ENCODE peak calls at places on chromosomes 7 and 10, in nine cellular contexts. K, Q, X, Z, T, M, R, E and Y are unnamed samples.
A peak's percentile ranks its signal among the peaks of the same experiment; 100 is the strongest.

GRCh38 chr10:20181408-20181807 is 365.2 kb downstream of the PLXDC2 start:
- DNase-seq in X (no peak), E (no peak), K (no peak), R (no peak), M (peak; percentile 14), T (no peak), Z (no peak), Q (no peak), Y (no peak)

GRCh38 chr7:111801277-111801676 is 239.0 kb upstream of the IMMP2L start:
- DNase-seq in M (no peak), Q (no peak), Z (no peak), E (no peak), K (no peak), X (no peak), R (no peak), T (no peak), Y (no peak)

GRCh38 chr10:22335204-22335956 is 9.9 kb upstream of the SPAG6 start:
- DNase-seq in K (peak; percentile 51), Q (peak; percentile 53), E (peak; percentile 66), T (no peak), Z (peak; percentile 69), R (no peak), X (peak; percentile 38), M (peak; percentile 78), Y (no peak)

GRCh38 chr10:110138197-110138812 is 69.1 kb upstream of the MXI1 start:
- DNase-seq in T (no peak), M (peak; percentile 92), Q (no peak), K (no peak), X (no peak), R (no peak), Z (peak; percentile 34), E (no peak), Y (peak; percentile 60)

GRCh38 chr7:2572101-2572842 is 13.5 kb downstream of the IQCE start:
- DNase-seq in E (no peak), Z (no peak), M (no peak), K (no peak), R (no peak), Q (no peak), T (no peak), X (no peak), Y (no peak)

GRCh38 chr7:29447828-29448227 is 115.8 kb upstream of the PRR15 start:
- DNase-seq in T (no peak), X (no peak), K (no peak), Z (no peak), Q (no peak), R (no peak), M (no peak), E (no peak), Y (no peak)

GRCh38 chr10:88253-88652 is 39.2 kb upstream of the TUBB8 start:
- DNase-seq in M (no peak), T (no peak), Z (no peak), K (no peak), E (no peak), Q (no peak), R (no peak), X (no peak), Y (no peak)

GRCh38 chr7:92953657-92954056 is 117.3 kb upstream of the CDK6 start:
- DNase-seq in M (peak; percentile 11), T (no peak), R (no peak), X (peak; percentile 8), K (no peak), Z (no peak), E (no peak), Q (no peak), Y (no peak)

GRCh38 chr10:114239117-114239993 is at the start of gene VWA2:
- DNase-seq in K (no peak), T (no peak), Q (peak; percentile 61), Z (no peak), E (no peak), R (no peak), M (peak; percentile 77), X (no peak), Y (no peak)

GRCh38 chr7:24851791-24852190 is 94.5 kb upstream of the GSDME start:
- DNase-seq in M (no peak), Z (no peak), E (no peak), X (no peak), T (no peak), Q (no peak), K (no peak), R (no peak), Y (peak; percentile 30)

GRCh38 chr7:74355091-74355490 is 65.9 kb downstream of the CLIP2 start:
- DNase-seq in Q (peak; percentile 43), X (no peak), K (no peak), R (peak; percentile 30), M (no peak), E (no peak), T (no peak), Z (no peak), Y (peak; percentile 89)

GRCh38 chr10:84308021-84308420 is 20.4 kb upstream of the CCSER2 start:
- DNase-seq in X (no peak), M (no peak), E (no peak), Z (no peak), T (no peak), K (no peak), Q (no peak), R (no peak), Y (no peak)

GRCh38 chr10:63520463-63521388 is 475 bp upstream of the REEP3 start:
- DNase-seq in Q (peak; percentile 64), M (peak; percentile 85), R (no peak), K (peak; percentile 30), T (no peak), X (no peak), Z (peak; percentile 63), E (peak; percentile 37), Y (peak; percentile 62)

GRCh38 chr7:138116156-138116555 is 39.9 kb downstream of the AKR1D1 start:
- DNase-seq in R (no peak), K (no peak), E (no peak), X (no peak), Z (no peak), M (no peak), Q (no peak), T (no peak), Y (peak; percentile 59)

GRCh38 chr7:88985309-88985708 is 189.8 kb upstream of the TEX47 start:
- DNase-seq in Q (no peak), E (no peak), X (no peak), M (peak; percentile 19), T (no peak), Z (no peak), R (no peak), K (no peak), Y (no peak)

GRCh38 chr10:86730227-86730626 is 26.2 kb upstream of the BMPR1A start:
- DNase-seq in K (no peak), M (no peak), X (no peak), Z (no peak), Q (peak; percentile 77), E (no peak), R (no peak), T (no peak), Y (no peak)

GRCh38 chr10:69721690-69722310 is 79.9 kb upstream of the COL13A1 start:
- DNase-seq in M (peak; percentile 55), E (no peak), Z (no peak), T (no peak), X (no peak), R (no peak), Q (no peak), K (no peak), Y (no peak)

GRCh38 chr7:105989686-105990085 is 26.6 kb downstream of the CDHR3 start:
- DNase-seq in Q (no peak), Z (no peak), E (no peak), X (no peak), M (no peak), R (no peak), K (no peak), T (no peak), Y (no peak)

GRCh38 chr7:100472854-100473499 is 6.0 kb downstream of the TSC22D4 start:
- DNase-seq in E (no peak), Z (no peak), K (no peak), X (no peak), R (no peak), Q (no peak), M (no peak), T (no peak), Y (no peak)

GRCh38 chr7:2978403-2978802 is 65.3 kb downstream of the CARD11 start:
- DNase-seq in K (peak; percentile 26), R (no peak), E (peak; percentile 50), Q (peak; percentile 64), X (peak; percentile 53), Z (peak; percentile 73), T (no peak), M (peak; percentile 76), Y (no peak)